ENCODE peak calls at places on chromosomes 13 and 19, in ten cellular contexts. One of them, this sample, is unnamed.

GRCh38 chr13:110382229-110382628 is 75.1 kb downstream of the COL4A2 start:
- DNase-seq in GM23338: no peak
- DNase-seq in aorta: no peak
- DNase-seq in NAMALWA: no peak
- DNase-seq in endothelial cell: no peak
- DNase-seq in NCI-H1092 treated with DMSO at 0.1 percent for 48 hours: no peak
- DNase-seq in cardiac muscle cell: peak; percentile 62
- DNase-seq in M059J: peak; percentile 74
- DNase-seq in stimulated activated CD8-positive, alpha-beta memory T cell treated with anti-CD3 and anti-CD28 coated beads, Interleukin-7, amount 100 ng/mL, for 1 hour: no peak
- DNase-seq in ecto neural progenitor cell: no peak
- DNase-seq in this sample: no peak

GRCh38 chr19:46861691-46862503 is 1.1 kb downstream of the ARHGAP35 start:
- DNase-seq in GM23338: peak; percentile 43
- DNase-seq in aorta: no peak
- DNase-seq in NAMALWA: peak; percentile 47
- DNase-seq in endothelial cell: no peak
- DNase-seq in NCI-H1092 treated with DMSO at 0.1 percent for 48 hours: no peak
- DNase-seq in cardiac muscle cell: no peak
- DNase-seq in M059J: peak; percentile 42
- DNase-seq in stimulated activated CD8-positive, alpha-beta memory T cell treated with anti-CD3 and anti-CD28 coated beads, Interleukin-7, amount 100 ng/mL, for 1 hour: no peak
- DNase-seq in ecto neural progenitor cell: peak; percentile 65
- DNase-seq in this sample: no peak

GRCh38 chr19:11203194-11204075 is 6.1 kb upstream of the KANK2 start:
- DNase-seq in GM23338: peak; percentile 77
- DNase-seq in aorta: peak; percentile 91
- DNase-seq in NAMALWA: peak; percentile 61
- DNase-seq in endothelial cell: peak; percentile 72
- DNase-seq in NCI-H1092 treated with DMSO at 0.1 percent for 48 hours: peak; percentile 35
- DNase-seq in cardiac muscle cell: peak; percentile 93
- DNase-seq in M059J: peak; percentile 95
- DNase-seq in stimulated activated CD8-positive, alpha-beta memory T cell treated with anti-CD3 and anti-CD28 coated beads, Interleukin-7, amount 100 ng/mL, for 1 hour: peak; percentile 16
- DNase-seq in ecto neural progenitor cell: peak; percentile 80
- DNase-seq in this sample: peak; percentile 85

GRCh38 chr19:24073807-24074206 is 13.2 kb upstream of the ZNF254 start:
- DNase-seq in GM23338: no peak
- DNase-seq in aorta: no peak
- DNase-seq in NAMALWA: no peak
- DNase-seq in endothelial cell: no peak
- DNase-seq in NCI-H1092 treated with DMSO at 0.1 percent for 48 hours: no peak
- DNase-seq in cardiac muscle cell: no peak
- DNase-seq in M059J: peak; percentile 8
- DNase-seq in stimulated activated CD8-positive, alpha-beta memory T cell treated with anti-CD3 and anti-CD28 coated beads, Interleukin-7, amount 100 ng/mL, for 1 hour: no peak
- DNase-seq in ecto neural progenitor cell: no peak
- DNase-seq in this sample: no peak

GRCh38 chr13:39385621-39386231 is 217.3 kb downstream of the LHFPL6 start:
- DNase-seq in GM23338: peak; percentile 96
- DNase-seq in aorta: no peak
- DNase-seq in NAMALWA: no peak
- DNase-seq in endothelial cell: no peak
- DNase-seq in NCI-H1092 treated with DMSO at 0.1 percent for 48 hours: peak; percentile 7
- DNase-seq in cardiac muscle cell: peak; percentile 74
- DNase-seq in M059J: peak; percentile 60
- DNase-seq in stimulated activated CD8-positive, alpha-beta memory T cell treated with anti-CD3 and anti-CD28 coated beads, Interleukin-7, amount 100 ng/mL, for 1 hour: no peak
- DNase-seq in ecto neural progenitor cell: no peak
- DNase-seq in this sample: no peak

GRCh38 chr19:49570138-49570856 is 10.1 kb downstream of the NOSIP start:
- DNase-seq in GM23338: peak; percentile 96
- DNase-seq in aorta: no peak
- DNase-seq in NAMALWA: peak; percentile 94
- DNase-seq in endothelial cell: peak; percentile 64
- DNase-seq in NCI-H1092 treated with DMSO at 0.1 percent for 48 hours: peak; percentile 70
- DNase-seq in cardiac muscle cell: peak; percentile 91
- DNase-seq in M059J: peak; percentile 81
- DNase-seq in stimulated activated CD8-positive, alpha-beta memory T cell treated with anti-CD3 and anti-CD28 coated beads, Interleukin-7, amount 100 ng/mL, for 1 hour: no peak
- DNase-seq in ecto neural progenitor cell: peak; percentile 61
- DNase-seq in this sample: peak; percentile 72

GRCh38 chr13:20869540-20869939 is 33.0 kb downstream of the XPO4 start:
- DNase-seq in GM23338: no peak
- DNase-seq in aorta: no peak
- DNase-seq in NAMALWA: no peak
- DNase-seq in endothelial cell: no peak
- DNase-seq in NCI-H1092 treated with DMSO at 0.1 percent for 48 hours: peak; percentile 57
- DNase-seq in cardiac muscle cell: peak; percentile 41
- DNase-seq in M059J: no peak
- DNase-seq in stimulated activated CD8-positive, alpha-beta memory T cell treated with anti-CD3 and anti-CD28 coated beads, Interleukin-7, amount 100 ng/mL, for 1 hour: no peak
- DNase-seq in ecto neural progenitor cell: no peak
- DNase-seq in this sample: peak; percentile 18

GRCh38 chr19:40717325-40717879 is 490 bp downstream of the ITPKC start:
- DNase-seq in GM23338: no peak
- DNase-seq in aorta: peak; percentile 56
- DNase-seq in NAMALWA: peak; percentile 32
- DNase-seq in endothelial cell: no peak
- DNase-seq in NCI-H1092 treated with DMSO at 0.1 percent for 48 hours: no peak
- DNase-seq in cardiac muscle cell: no peak
- DNase-seq in M059J: no peak
- DNase-seq in stimulated activated CD8-positive, alpha-beta memory T cell treated with anti-CD3 and anti-CD28 coated beads, Interleukin-7, amount 100 ng/mL, for 1 hour: no peak
- DNase-seq in ecto neural progenitor cell: no peak
- DNase-seq in this sample: no peak

GRCh38 chr19:17405250-17406038 is at the start of gene BST2:
- DNase-seq in GM23338: peak; percentile 78
- DNase-seq in aorta: peak; percentile 84
- DNase-seq in NAMALWA: peak; percentile 94
- DNase-seq in endothelial cell: no peak
- DNase-seq in NCI-H1092 treated with DMSO at 0.1 percent for 48 hours: no peak
- DNase-seq in cardiac muscle cell: peak; percentile 79
- DNase-seq in M059J: peak; percentile 97
- DNase-seq in stimulated activated CD8-positive, alpha-beta memory T cell treated with anti-CD3 and anti-CD28 coated beads, Interleukin-7, amount 100 ng/mL, for 1 hour: no peak
- DNase-seq in ecto neural progenitor cell: no peak
- DNase-seq in this sample: peak; percentile 65

GRCh38 chr13:34671136-34671535 is 270.9 kb upstream of the NBEA start:
- DNase-seq in GM23338: no peak
- DNase-seq in aorta: no peak
- DNase-seq in NAMALWA: no peak
- DNase-seq in endothelial cell: no peak
- DNase-seq in NCI-H1092 treated with DMSO at 0.1 percent for 48 hours: no peak
- DNase-seq in cardiac muscle cell: no peak
- DNase-seq in M059J: peak; percentile 38
- DNase-seq in stimulated activated CD8-positive, alpha-beta memory T cell treated with anti-CD3 and anti-CD28 coated beads, Interleukin-7, amount 100 ng/mL, for 1 hour: no peak
- DNase-seq in ecto neural progenitor cell: no peak
- DNase-seq in this sample: no peak

GRCh38 chr13:101763191-101763590 is 310.7 kb downstream of the ITGBL1 start:
- DNase-seq in GM23338: no peak
- DNase-seq in aorta: no peak
- DNase-seq in NAMALWA: no peak
- DNase-seq in endothelial cell: no peak
- DNase-seq in NCI-H1092 treated with DMSO at 0.1 percent for 48 hours: no peak
- DNase-seq in cardiac muscle cell: no peak
- DNase-seq in M059J: peak; percentile 5
- DNase-seq in stimulated activated CD8-positive, alpha-beta memory T cell treated with anti-CD3 and anti-CD28 coated beads, Interleukin-7, amount 100 ng/mL, for 1 hour: no peak
- DNase-seq in ecto neural progenitor cell: no peak
- DNase-seq in this sample: no peak

GRCh38 chr13:39881383-39881782 is 225.9 kb downstream of the COG6 start:
- DNase-seq in GM23338: no peak
- DNase-seq in aorta: no peak
- DNase-seq in NAMALWA: no peak
- DNase-seq in endothelial cell: no peak
- DNase-seq in NCI-H1092 treated with DMSO at 0.1 percent for 48 hours: no peak
- DNase-seq in cardiac muscle cell: no peak
- DNase-seq in M059J: no peak
- DNase-seq in stimulated activated CD8-positive, alpha-beta memory T cell treated with anti-CD3 and anti-CD28 coated beads, Interleukin-7, amount 100 ng/mL, for 1 hour: no peak
- DNase-seq in ecto neural progenitor cell: no peak
- DNase-seq in this sample: no peak

GRCh38 chr19:55080915-55081772 is 5.5 kb downstream of the EPS8L1 start:
- DNase-seq in GM23338: peak; percentile 92
- DNase-seq in aorta: peak; percentile 89
- DNase-seq in NAMALWA: peak; percentile 91
- DNase-seq in endothelial cell: peak; percentile 80
- DNase-seq in NCI-H1092 treated with DMSO at 0.1 percent for 48 hours: peak; percentile 33
- DNase-seq in cardiac muscle cell: peak; percentile 79
- DNase-seq in M059J: peak; percentile 32
- DNase-seq in stimulated activated CD8-positive, alpha-beta memory T cell treated with anti-CD3 and anti-CD28 coated beads, Interleukin-7, amount 100 ng/mL, for 1 hour: peak; percentile 82
- DNase-seq in ecto neural progenitor cell: peak; percentile 95
- DNase-seq in this sample: no peak

GRCh38 chr13:76993021-76993420 is 1.1 kb downstream of the CLN5 start:
- DNase-seq in GM23338: no peak
- DNase-seq in aorta: no peak
- DNase-seq in NAMALWA: no peak
- DNase-seq in endothelial cell: no peak
- DNase-seq in NCI-H1092 treated with DMSO at 0.1 percent for 48 hours: no peak
- DNase-seq in cardiac muscle cell: peak; percentile 21
- DNase-seq in M059J: peak; percentile 11
- DNase-seq in stimulated activated CD8-positive, alpha-beta memory T cell treated with anti-CD3 and anti-CD28 coated beads, Interleukin-7, amount 100 ng/mL, for 1 hour: no peak
- DNase-seq in ecto neural progenitor cell: no peak
- DNase-seq in this sample: no peak